ENCODE peak calls at places on chromosomes 6 and 20, in five cellular contexts. J is stomach; O is anterior cingulate cortex; U is GM12865; L is activated CD4-positive, CD25-positive, alpha-beta regulatory T cell. T is an unnamed sample.

GRCh38 chr6:135227758-135228157 is 46.6 kb downstream of the MYB start:
- DNase-seq in O (no peak), J (no peak), U (no peak), L (no peak), T (no peak)

GRCh38 chr6:2861071-2861821 is 19.6 kb upstream of the SERPINB1 start:
- DNase-seq in O (no peak), J (no peak), U (peak), L (no peak), T (no peak)

GRCh38 chr6:3484240-3484639 is 27.4 kb upstream of the SLC22A23 start:
- DNase-seq in U (no peak), J (no peak), O (no peak), L (no peak), T (no peak)

GRCh38 chr6:14231546-14232280 is 114.1 kb downstream of the CD83 start:
- DNase-seq in J (no peak), L (no peak), U (no peak), O (no peak), T (no peak)

GRCh38 chr20:19493794-19494495 is 264.1 kb upstream of the RIN2 start:
- DNase-seq in U (no peak), J (no peak), L (no peak), O (no peak), T (no peak)

GRCh38 chr6:12767016-12767415 is 50.4 kb downstream of the PHACTR1 start:
- DNase-seq in U (no peak), O (no peak), L (no peak), J (no peak), T (no peak)

GRCh38 chr6:145491126-145491525 is 244.2 kb downstream of the EPM2A start:
- DNase-seq in O (no peak), J (no peak), L (no peak), U (no peak), T (no peak)

GRCh38 chr6:42368156-42368555 is 83.6 kb downstream of the TRERF1 start:
- DNase-seq in J (no peak), L (no peak), U (peak), O (no peak), T (no peak)

GRCh38 chr6:112603726-112604125 is 256.6 kb downstream of the RFPL4B start:
- DNase-seq in L (no peak), O (no peak), J (no peak), U (no peak), T (no peak)

T was measured in AG09319.